ENCODE peak calls at places on chromosomes 13 and 19, in nine cellular contexts. L is ELR; U is neural progenitor cell; T is COLO829; Y is stimulated activated CD8-positive, alpha-beta memory T cell treated with anti-CD3 and anti-CD28 coated beads, Interleukin-15, amount 100 ng/mL, for 24 hours; V is Kasumi-1; D is NCI-H748 treated with DMSO at 0.1 percent for 48 hours; J is bronchial epithelial cell; X is NCI-H446 treated with DMSO at 0.1 percent for 48 hours. Z is an unnamed sample.

GRCh38 chr19:44515031-44515430 is 14.4 kb downstream of the CEACAM20 start:
- DNase-seq in D (no peak), X (no peak), J (no peak), Y (no peak), U (no peak), V (no peak), T (no peak), L (no peak), Z (no peak)

GRCh38 chr19:47176071-47176626 is 45.5 kb downstream of the SAE1 start:
- DNase-seq in J (peak), Y (no peak), U (no peak), T (no peak), X (no peak), D (no peak), L (peak), V (no peak), Z (peak)

GRCh38 chr19:46967578-46968018 is 52.0 kb upstream of the NPAS1 start:
- DNase-seq in X (no peak), L (no peak), J (no peak), U (no peak), D (no peak), Y (no peak), V (no peak), T (no peak), Z (no peak)

GRCh38 chr13:114128624-114129522 is 3.5 kb downstream of the RASA3 start:
- DNase-seq in Y (peak), X (no peak), U (no peak), V (peak), J (peak), T (peak), D (no peak), L (peak), Z (peak)

GRCh38 chr19:35207391-35207871 is 21.1 kb downstream of the FAM187B start:
- DNase-seq in U (no peak), L (no peak), J (peak), V (no peak), T (no peak), X (no peak), D (no peak), Y (no peak), Z (no peak)

GRCh38 chr13:66967825-66968597 is 262.1 kb downstream of the PCDH9 start:
- DNase-seq in T (no peak), D (no peak), L (peak), V (no peak), J (peak), U (no peak), Y (no peak), X (no peak), Z (no peak)

GRCh38 chr13:20997301-20998061 is 63.9 kb downstream of the LATS2 start:
- DNase-seq in V (no peak), D (no peak), U (no peak), T (no peak), Y (no peak), X (no peak), L (peak), J (no peak), Z (peak)

GRCh38 chr13:99421758-99422555 is 79.3 kb upstream of the TM9SF2 start:
- DNase-seq in T (no peak), U (no peak), X (no peak), Y (no peak), V (no peak), D (no peak), J (no peak), L (no peak), Z (no peak)

GRCh38 chr13:29918845-29919244 is 68.4 kb upstream of the UBL3 start:
- DNase-seq in X (no peak), J (peak), Y (no peak), V (no peak), D (no peak), U (no peak), T (no peak), L (peak), Z (peak)

GRCh38 chr13:41601718-41602445 is 144.5 kb downstream of the RGCC start:
- DNase-seq in J (no peak), Y (no peak), X (no peak), U (no peak), T (no peak), D (no peak), V (no peak), L (no peak), Z (peak)

GRCh38 chr13:92830821-92831220 is 395.8 kb upstream of the GPC6 start:
- DNase-seq in V (no peak), T (no peak), J (no peak), D (no peak), X (no peak), L (no peak), U (no peak), Y (no peak), Z (no peak)

GRCh38 chr19:7348587-7349230 is at the start of gene ARHGEF18:
- DNase-seq in V (peak), Y (no peak), U (no peak), L (no peak), J (no peak), T (no peak), X (no peak), D (no peak), Z (no peak)

GRCh38 chr13:113981611-113982295 is 7.9 kb upstream of the C13orf46 start:
- DNase-seq in T (no peak), Y (no peak), J (no peak), X (no peak), D (no peak), L (no peak), U (no peak), V (no peak), Z (no peak)

GRCh38 chr13:110820311-110820710 is 94.6 kb downstream of the ANKRD10 start:
- DNase-seq in V (no peak), J (no peak), U (peak), T (no peak), Y (no peak), L (no peak), D (no peak), X (no peak), Z (no peak)

GRCh38 chr13:85772379-85772778 is 26.8 kb downstream of the SLITRK6 start:
- DNase-seq in U (no peak), D (no peak), L (peak), X (no peak), Y (no peak), T (peak), J (peak), V (no peak), Z (no peak)

GRCh38 chr13:31722684-31723083 is 16.6 kb upstream of the RXFP2 start:
- DNase-seq in X (peak), U (no peak), Y (no peak), D (peak), J (no peak), T (no peak), V (no peak), L (no peak), Z (no peak)

GRCh38 chr19:49997709-49998108 is 27.5 kb downstream of the VRK3 start:
- DNase-seq in D (no peak), J (peak), L (peak), V (peak), X (no peak), T (peak), U (peak), Y (no peak), Z (no peak)

GRCh38 chr19:30253581-30253996 is 118.6 kb upstream of the ZNF536 start:
- DNase-seq in J (no peak), D (no peak), X (peak), T (peak), L (no peak), Y (no peak), V (no peak), U (peak), Z (no peak)

GRCh38 chr13:64510698-64511097 is 2719.4 kb downstream of the PCDH9 start:
- DNase-seq in D (no peak), T (no peak), Y (no peak), U (no peak), X (no peak), V (no peak), L (no peak), J (no peak), Z (no peak)

GRCh38 chr13:26599885-26600284 is 42.4 kb downstream of the WASF3 start:
- DNase-seq in Y (no peak), L (no peak), U (no peak), V (no peak), D (no peak), T (no peak), J (no peak), X (no peak), Z (no peak)

GRCh38 chr13:39385621-39386231 is 217.3 kb downstream of the LHFPL6 start:
- DNase-seq in X (peak), D (peak), T (no peak), L (no peak), V (no peak), J (no peak), Y (no peak), U (peak), Z (no peak)

Z was measured in AG09309.